ENCODE peak calls at places on chromosome 9, in seven cellular contexts. M is Kasumi-1, V is pons, P is WERI-Rb-1, L is C1 segment of cervical spinal cord, H is activated gamma-delta T cell, O is AG04450. X is an unnamed sample.

GRCh38 chr9:91029621-91030361 is 228.2 kb downstream of the SYK start:
- DNase-seq in P (no peak), H (no peak), V (no peak), M (no peak), L (no peak), O (no peak), X (no peak)

GRCh38 chr9:105647595-105648349 is 14.5 kb upstream of the TAL2 start:
- DNase-seq in M (no peak), P (peak), O (no peak), H (no peak), L (no peak), V (no peak), X (no peak)

GRCh38 chr9:14313378-14313940 is 482 bp downstream of the NFIB start:
- DNase-seq in P (no peak), H (no peak), M (no peak), O (no peak), V (peak), L (no peak), X (no peak)

GRCh38 chr9:117704597-117704996 is 394 bp downstream of the TLR4 start:
- DNase-seq in V (no peak), H (no peak), P (no peak), O (no peak), M (no peak), L (no peak), X (no peak)

GRCh38 chr9:121837113-121838010 is 185.9 kb downstream of the DAB2IP start:
- DNase-seq in H (no peak), O (peak), M (no peak), V (peak), P (peak), L (no peak), X (no peak)

GRCh38 chr9:110622368-110622767 is 42.8 kb upstream of the SVEP1 start:
- DNase-seq in O (no peak), M (no peak), V (no peak), L (no peak), P (no peak), H (no peak), X (no peak)

GRCh38 chr9:33351547-33351946 is 50.8 kb downstream of the AQP7 start:
- DNase-seq in O (no peak), V (no peak), P (no peak), L (no peak), H (no peak), M (no peak), X (no peak)

GRCh38 chr9:34349324-34349723 is 20.0 kb downstream of the NUDT2 start:
- DNase-seq in V (no peak), L (no peak), M (no peak), O (no peak), P (no peak), H (no peak), X (no peak)

GRCh38 chr9:136326061-136326776 is 1.1 kb upstream of the GPSM1 start:
- DNase-seq in H (no peak), M (no peak), O (peak), L (peak), P (no peak), V (no peak), X (no peak)

GRCh38 chr9:70136632-70137031 is 93.0 kb downstream of the MAMDC2 start:
- DNase-seq in O (no peak), H (no peak), V (no peak), L (no peak), P (no peak), M (no peak), X (no peak)

X was measured in AML-193.